ENCODE peak calls at places on chromosome 6, in four cellular contexts. L, Y, A and D are unnamed samples.

GRCh38 chr6:47033029-47033796 is 8.9 kb downstream of the ADGRF1 start:
- DNase-seq in L (no peak), Y (no peak), A (no peak), D (no peak)

GRCh38 chr6:137740347-137740746 is 126.7 kb upstream of the TNFAIP3 start:
- DNase-seq in A (no peak), Y (no peak), L (no peak), D (no peak)

GRCh38 chr6:132789398-132789780 is 9.0 kb downstream of the SLC18B1 start:
- DNase-seq in L (no peak), A (no peak), Y (no peak), D (no peak)

GRCh38 chr6:169317441-169318202 is 64.0 kb upstream of the THBS2 start:
- DNase-seq in A (no peak), Y (no peak), L (no peak), D (no peak)

GRCh38 chr6:95325858-95326257 is 251.5 kb upstream of the MANEA start:
- DNase-seq in Y (no peak), L (no peak), A (no peak), D (no peak)

GRCh38 chr6:84414531-84414930 is 187.1 kb upstream of the CEP162 start:
- DNase-seq in A (no peak), Y (no peak), L (no peak), D (no peak)

GRCh38 chr6:91291071-91291470 is 704.2 kb upstream of the MAP3K7 start:
- DNase-seq in L (no peak), Y (no peak), A (no peak), D (no peak)

GRCh38 chr6:37283268-37283667 is 25.3 kb upstream of the TMEM217 start:
- DNase-seq in A (no peak), L (no peak), Y (no peak), D (no peak)

GRCh38 chr6:113824411-113824810 is 32.7 kb upstream of the MARCKS start:
- DNase-seq in L (no peak), A (no peak), Y (no peak), D (no peak)

GRCh38 chr6:44043036-44043478 is 84.2 kb downstream of the MRPL14 start:
- DNase-seq in Y (no peak), L (no peak), A (no peak), D (no peak)

GRCh38 chr6:116073765-116074450 is 13.2 kb upstream of the FRK start:
- DNase-seq in Y (no peak), L (no peak), A (no peak), D (no peak)

GRCh38 chr6:28985396-28986164 is 19.5 kb downstream of the ZNF311 start:
- DNase-seq in A (no peak), L (no peak), Y (peak; percentile 78), D (no peak)

GRCh38 chr6:78593898-78594666 is 273.3 kb upstream of the IRAK1BP1 start:
- DNase-seq in A (no peak), L (no peak), Y (no peak), D (no peak)

GRCh38 chr6:5746392-5747140 is 260.2 kb downstream of the NRN1 start:
- DNase-seq in A (no peak), Y (peak; percentile 31), L (no peak), D (no peak)

GRCh38 chr6:95923518-95923917 is 92.3 kb upstream of the FUT9 start:
- DNase-seq in L (peak; percentile 16), A (no peak), Y (peak; percentile 18), D (no peak)

GRCh38 chr6:77036400-77036799 is 426.9 kb downstream of the HTR1B start:
- DNase-seq in L (no peak), A (no peak), Y (no peak), D (no peak)

GRCh38 chr6:36964908-36965307 is 10.4 kb downstream of the PI16 start:
- DNase-seq in Y (no peak), L (no peak), A (no peak), D (no peak)

GRCh38 chr6:108847738-108848115 is 495 bp upstream of the ARMC2 start:
- DNase-seq in Y (no peak), A (no peak), L (no peak), D (no peak)

GRCh38 chr6:38688579-38689087 is 14.3 kb downstream of the GLO1 start:
- DNase-seq in A (no peak), Y (no peak), L (no peak), D (no peak)

GRCh38 chr6:53813096-53813495 is 18.3 kb downstream of the LRRC1 start:
- DNase-seq in Y (no peak), L (no peak), A (no peak), D (no peak)